ENCODE peak calls at places on chromosomes 6 and 20, in seven cellular contexts. T, F, B, L, V, K and P are unnamed samples.

GRCh38 chr6:148223424-148223842 is 119.2 kb upstream of the SASH1 start:
- DNase-seq in L (no peak), K (no peak), V (peak), B (no peak), T (no peak), F (no peak), P (no peak)

GRCh38 chr6:36216559-36216958 is 20.0 kb downstream of the BRPF3 start:
- DNase-seq in F (no peak), L (peak), V (no peak), K (no peak), B (no peak), T (no peak), P (peak)

GRCh38 chr6:147651249-147652063 is 143.0 kb downstream of the SAMD5 start:
- DNase-seq in T (no peak), B (no peak), L (peak), V (no peak), F (no peak), K (no peak), P (peak)

GRCh38 chr6:170464524-170464979 is 88.6 kb downstream of the PSMB1 start:
- DNase-seq in F (peak), T (no peak), K (no peak), B (no peak), V (no peak), L (no peak), P (no peak)

GRCh38 chr6:28808383-28808782 is 115.4 kb downstream of the TRIM27 start:
- DNase-seq in L (no peak), V (no peak), K (no peak), T (no peak), B (no peak), F (no peak), P (no peak)

GRCh38 chr6:111725446-111726112 is 119.9 kb upstream of the TRAF3IP2 start:
- DNase-seq in L (no peak), B (peak), F (no peak), T (no peak), V (peak), K (no peak), P (peak)

GRCh38 chr6:17280552-17281090 is 540 bp upstream of the RBM24 start:
- DNase-seq in B (peak), L (peak), V (peak), T (no peak), K (peak), F (no peak), P (no peak)

GRCh38 chr6:150596439-150596838 is 3.2 kb upstream of the PLEKHG1 start:
- DNase-seq in L (peak), B (no peak), T (no peak), V (no peak), K (no peak), F (no peak), P (no peak)

GRCh38 chr6:32692019-32692418 is 25.6 kb upstream of the HLA-DQB1 start:
- DNase-seq in V (no peak), B (no peak), L (peak), T (no peak), F (peak), K (peak), P (no peak)

GRCh38 chr20:53795170-53795569 is 201.5 kb upstream of the ZNF217 start:
- DNase-seq in T (no peak), K (no peak), V (no peak), B (no peak), F (no peak), L (no peak), P (peak)

GRCh38 chr6:108945686-108946158 is 97.5 kb downstream of the ARMC2 start:
- DNase-seq in V (peak), K (peak), F (no peak), T (peak), L (peak), B (peak), P (peak)

GRCh38 chr6:160261991-160262718 is 3.5 kb upstream of the SLC22A2 start:
- DNase-seq in B (no peak), K (no peak), T (no peak), V (no peak), F (no peak), L (no peak), P (no peak)

GRCh38 chr6:19991176-19991575 is 154.0 kb downstream of the ID4 start:
- DNase-seq in B (no peak), T (no peak), L (no peak), F (no peak), K (no peak), V (no peak), P (no peak)

GRCh38 chr6:123529843-123530242 is 106.9 kb downstream of the TRDN start:
- DNase-seq in V (no peak), F (no peak), K (no peak), T (no peak), B (no peak), L (no peak), P (no peak)

GRCh38 chr6:3380344-3381232 is 76.3 kb downstream of the SLC22A23 start:
- DNase-seq in F (no peak), B (no peak), T (no peak), K (peak), L (no peak), V (no peak), P (no peak)

GRCh38 chr6:125170376-125170775 is 16.8 kb downstream of the TPD52L1 start:
- DNase-seq in B (no peak), V (peak), T (no peak), F (no peak), L (no peak), K (no peak), P (peak)

GRCh38 chr6:53048431-53049195 is 16.6 kb upstream of the FBXO9 start:
- DNase-seq in K (no peak), L (no peak), V (peak), B (no peak), T (no peak), F (no peak), P (peak)

GRCh38 chr6:27623103-27623502 is 150.2 kb upstream of the ZNF184 start:
- DNase-seq in V (no peak), L (no peak), F (no peak), B (no peak), K (no peak), T (no peak), P (no peak)

GRCh38 chr6:106309766-106310373 is 15.7 kb downstream of the ATG5 start:
- DNase-seq in V (peak), F (no peak), L (no peak), T (no peak), K (no peak), B (no peak), P (peak)

GRCh38 chr6:150878347-150879213 is 13.1 kb downstream of the MTHFD1L start:
- DNase-seq in B (peak), T (no peak), K (no peak), L (no peak), V (no peak), F (no peak), P (no peak)

GRCh38 chr20:1381753-1382591 is 10.9 kb downstream of the FKBP1A start:
- DNase-seq in T (no peak), B (no peak), F (no peak), K (no peak), L (no peak), V (peak), P (no peak)

GRCh38 chr20:13492001-13492480 is 146.7 kb downstream of the TASP1 start:
- DNase-seq in V (peak), K (no peak), T (no peak), L (no peak), F (no peak), B (peak), P (peak)

GRCh38 chr6:87807423-87807978 is 105.5 kb upstream of the AKIRIN2 start:
- DNase-seq in F (no peak), L (no peak), K (no peak), T (no peak), B (no peak), V (no peak), P (no peak)

GRCh38 chr6:43790031-43790430 is 20.0 kb downstream of the VEGFA start:
- DNase-seq in F (no peak), T (no peak), B (peak), L (no peak), V (peak), K (no peak), P (peak)

GRCh38 chr20:1322511-1323245 is 6.3 kb downstream of the SDCBP2 start:
- DNase-seq in B (peak), F (no peak), T (no peak), V (peak), K (no peak), L (peak), P (peak)

GRCh38 chr6:42197574-42198362 is 3.0 kb upstream of the GUCA1B start:
- DNase-seq in V (peak), F (no peak), T (no peak), B (no peak), K (no peak), L (no peak), P (peak)

GRCh38 chr6:84618836-84619235 is 145.6 kb downstream of the TBX18 start:
- DNase-seq in K (no peak), V (no peak), B (no peak), F (no peak), T (no peak), L (no peak), P (no peak)